ENCODE peak calls at places on chromosome 10, in nine cellular contexts. E is progenitor cell of endocrine pancreas, N is NCI-H1105, S is ovary, C is left ventricle myocardium inferior, L is nephron progenitor cell, U is DMS153, V is right atrium auricular region, M is GM23248. H is an unnamed sample.
A peak's percentile ranks its signal among the peaks of the same experiment; 100 is the strongest.

GRCh38 chr10:123144697-123145541 is 3.0 kb upstream of the HMX2 start:
- DNase-seq in E (no peak), N (no peak), S (no peak), C (no peak), L (peak; percentile 29), U (no peak), V (no peak), M (peak; percentile 21), H (peak; percentile 54)

GRCh38 chr10:110330675-110331074 is 26.0 kb upstream of the SMNDC1 start:
- DNase-seq in E (no peak), N (no peak), S (no peak), C (no peak), L (no peak), U (no peak), V (no peak), M (no peak), H (no peak)

GRCh38 chr10:119761106-119761505 is 35.3 kb downstream of the INPP5F start:
- DNase-seq in E (no peak), N (no peak), S (no peak), C (no peak), L (no peak), U (no peak), V (no peak), M (peak; percentile 87), H (no peak)

GRCh38 chr10:110495731-110496552 is 1.8 kb upstream of the DUSP5 start:
- DNase-seq in E (no peak), N (no peak), S (peak; percentile 40), C (peak; percentile 39), L (peak; percentile 38), U (no peak), V (peak; percentile 70), M (peak; percentile 95), H (no peak)

GRCh38 chr10:62794306-62794705 is 10.2 kb upstream of the ADO start:
- DNase-seq in E (no peak), N (no peak), S (no peak), C (no peak), L (no peak), U (no peak), V (no peak), M (peak; percentile 59), H (no peak)

GRCh38 chr10:35259769-35260397 is 76.4 kb upstream of the CCNY start:
- DNase-seq in E (no peak), N (no peak), S (no peak), C (no peak), L (no peak), U (no peak), V (no peak), M (peak; percentile 97), H (no peak)

GRCh38 chr10:120782336-120782735 is 68.8 kb upstream of the WDR11 start:
- DNase-seq in E (no peak), N (no peak), S (no peak), C (no peak), L (no peak), U (no peak), V (no peak), M (no peak), H (no peak)

GRCh38 chr10:116763440-116763839 is 21.1 kb upstream of the HSPA12A start:
- DNase-seq in E (no peak), N (no peak), S (no peak), C (no peak), L (no peak), U (no peak), V (no peak), M (no peak), H (no peak)

GRCh38 chr10:119595715-119596515 is 849 bp downstream of the TIAL1 start:
- DNase-seq in E (no peak), N (no peak), S (peak; percentile 66), C (peak; percentile 43), L (peak; percentile 41), U (no peak), V (no peak), M (peak; percentile 75), H (peak; percentile 81)

GRCh38 chr10:65620404-65621048 is 1305.3 kb upstream of the LRRTM3 start:
- DNase-seq in E (no peak), N (no peak), S (no peak), C (no peak), L (no peak), U (no peak), V (no peak), M (no peak), H (no peak)

H was measured in stimulated activated effector memory CD8-positive, alpha-beta T cell treated with anti-CD3 and anti-CD28 coated beads, Interleukin-12 subunit alpha, Interleukin-12 subunit beta, amount 100 ng/mL, for 72 hours.